ENCODE peak calls at places on chromosomes 4 and X, in six cellular contexts. One of them, this sample, is unnamed.

GRCh38 chrX:9888953-9889470 is 78.1 kb upstream of the CLDN34 start:
- DNase-seq in activated CD4-positive, alpha-beta memory T cell treated with anti-CD3 and anti-CD28 coated beads for 36 hours: no peak
- DNase-seq in MCF 10A: no peak
- DNase-seq in central memory CD8-positive, alpha-beta T cell: no peak
- DNase-seq in GM23248: peak
- DNase-seq in ureter: no peak
- DNase-seq in this sample: no peak

GRCh38 chr4:148642907-148643306 is 200.7 kb upstream of the NR3C2 start:
- DNase-seq in activated CD4-positive, alpha-beta memory T cell treated with anti-CD3 and anti-CD28 coated beads for 36 hours: no peak
- DNase-seq in central memory CD8-positive, alpha-beta T cell: no peak
- DNase-seq in ureter: no peak
- DNase-seq in GM23248: no peak
- DNase-seq in MCF 10A: no peak
- DNase-seq in this sample: no peak

GRCh38 chr4:107863416-107863815 is 38.7 kb downstream of the SGMS2 start:
- DNase-seq in GM23248: no peak
- DNase-seq in central memory CD8-positive, alpha-beta T cell: no peak
- DNase-seq in ureter: no peak
- DNase-seq in MCF 10A: no peak
- DNase-seq in activated CD4-positive, alpha-beta memory T cell treated with anti-CD3 and anti-CD28 coated beads for 36 hours: no peak
- DNase-seq in this sample: peak

GRCh38 chrX:19129694-19130093 is 7.4 kb upstream of the ADGRG2 start:
- DNase-seq in GM23248: no peak
- DNase-seq in central memory CD8-positive, alpha-beta T cell: no peak
- DNase-seq in ureter: no peak
- DNase-seq in MCF 10A: no peak
- DNase-seq in activated CD4-positive, alpha-beta memory T cell treated with anti-CD3 and anti-CD28 coated beads for 36 hours: no peak
- DNase-seq in this sample: no peak

GRCh38 chr4:14857475-14857874 is 144.8 kb upstream of the CPEB2 start:
- DNase-seq in MCF 10A: no peak
- DNase-seq in central memory CD8-positive, alpha-beta T cell: no peak
- DNase-seq in ureter: no peak
- DNase-seq in activated CD4-positive, alpha-beta memory T cell treated with anti-CD3 and anti-CD28 coated beads for 36 hours: no peak
- DNase-seq in GM23248: no peak
- DNase-seq in this sample: no peak

GRCh38 chr4:5774416-5775056 is 63.5 kb downstream of the EVC start:
- DNase-seq in ureter: peak
- DNase-seq in GM23248: no peak
- DNase-seq in activated CD4-positive, alpha-beta memory T cell treated with anti-CD3 and anti-CD28 coated beads for 36 hours: no peak
- DNase-seq in MCF 10A: no peak
- DNase-seq in central memory CD8-positive, alpha-beta T cell: no peak
- DNase-seq in this sample: no peak

GRCh38 chrX:6856471-6856870 is 291.0 kb upstream of the STS start:
- DNase-seq in ureter: no peak
- DNase-seq in MCF 10A: no peak
- DNase-seq in activated CD4-positive, alpha-beta memory T cell treated with anti-CD3 and anti-CD28 coated beads for 36 hours: no peak
- DNase-seq in GM23248: no peak
- DNase-seq in central memory CD8-positive, alpha-beta T cell: no peak
- DNase-seq in this sample: no peak

GRCh38 chrX:11704725-11705495 is 39.2 kb upstream of the ARHGAP6 start:
- DNase-seq in GM23248: no peak
- DNase-seq in activated CD4-positive, alpha-beta memory T cell treated with anti-CD3 and anti-CD28 coated beads for 36 hours: no peak
- DNase-seq in central memory CD8-positive, alpha-beta T cell: no peak
- DNase-seq in MCF 10A: no peak
- DNase-seq in ureter: no peak
- DNase-seq in this sample: no peak

GRCh38 chr4:142874684-142875083 is 28.6 kb upstream of the INPP4B start:
- DNase-seq in ureter: no peak
- DNase-seq in MCF 10A: no peak
- DNase-seq in central memory CD8-positive, alpha-beta T cell: no peak
- DNase-seq in activated CD4-positive, alpha-beta memory T cell treated with anti-CD3 and anti-CD28 coated beads for 36 hours: no peak
- DNase-seq in GM23248: no peak
- DNase-seq in this sample: no peak

GRCh38 chr4:100977746-100978397 is 369.5 kb downstream of the PPP3CA start:
- DNase-seq in central memory CD8-positive, alpha-beta T cell: no peak
- DNase-seq in ureter: no peak
- DNase-seq in MCF 10A: peak
- DNase-seq in GM23248: peak
- DNase-seq in activated CD4-positive, alpha-beta memory T cell treated with anti-CD3 and anti-CD28 coated beads for 36 hours: no peak
- DNase-seq in this sample: no peak

GRCh38 chrX:150529587-150529986 is 38.8 kb upstream of the MTM1 start:
- DNase-seq in central memory CD8-positive, alpha-beta T cell: no peak
- DNase-seq in ureter: no peak
- DNase-seq in GM23248: no peak
- DNase-seq in activated CD4-positive, alpha-beta memory T cell treated with anti-CD3 and anti-CD28 coated beads for 36 hours: no peak
- DNase-seq in MCF 10A: no peak
- DNase-seq in this sample: no peak

GRCh38 chrX:49183701-49184281 is 2.4 kb downstream of the PRICKLE3 start:
- DNase-seq in MCF 10A: no peak
- DNase-seq in GM23248: no peak
- DNase-seq in activated CD4-positive, alpha-beta memory T cell treated with anti-CD3 and anti-CD28 coated beads for 36 hours: no peak
- DNase-seq in ureter: no peak
- DNase-seq in central memory CD8-positive, alpha-beta T cell: no peak
- DNase-seq in this sample: no peak

GRCh38 chr4:54745031-54745770 is 87.4 kb downstream of the KIT start:
- DNase-seq in activated CD4-positive, alpha-beta memory T cell treated with anti-CD3 and anti-CD28 coated beads for 36 hours: no peak
- DNase-seq in central memory CD8-positive, alpha-beta T cell: no peak
- DNase-seq in GM23248: peak
- DNase-seq in ureter: no peak
- DNase-seq in MCF 10A: peak
- DNase-seq in this sample: peak

GRCh38 chr4:158810487-158811215 is 41.8 kb downstream of the FNIP2 start:
- DNase-seq in GM23248: peak
- DNase-seq in MCF 10A: peak
- DNase-seq in ureter: peak
- DNase-seq in activated CD4-positive, alpha-beta memory T cell treated with anti-CD3 and anti-CD28 coated beads for 36 hours: peak
- DNase-seq in central memory CD8-positive, alpha-beta T cell: no peak
- DNase-seq in this sample: peak